ENCODE peak calls at places on chromosomes 2 and 18, in six cellular contexts. I is HCT116, J is spleen, X is GM12891, N is GM12892, V is breast epithelium. A is an unnamed sample.

GRCh38 chr2:165376571-165376975 is 92.9 kb upstream of the CSRNP3 start:
- DNase-seq in N (no peak), V (no peak), X (no peak), J (no peak), I (no peak), A (no peak)

GRCh38 chr2:10408649-10409579 is 39.2 kb downstream of the ODC1 start:
- DNase-seq in V (peak), J (peak), X (peak), I (peak), N (peak), A (peak)

GRCh38 chr2:149141046-149141445 is 102.5 kb downstream of the LYPD6B start:
- DNase-seq in X (no peak), V (no peak), I (no peak), N (no peak), J (no peak), A (no peak)

GRCh38 chr2:232523682-232524597 is 2.0 kb upstream of the CHRND start:
- DNase-seq in N (no peak), X (peak), V (no peak), J (no peak), I (no peak), A (no peak)

GRCh38 chr2:171522804-171523338 is 597 bp downstream of the CYBRD1 start:
- DNase-seq in J (peak), V (peak), X (peak), I (no peak), N (no peak), A (peak)

GRCh38 chr2:95348609-95349567 is 51.7 kb downstream of the KCNIP3 start:
- DNase-seq in V (no peak), N (no peak), I (no peak), J (no peak), X (no peak), A (no peak)

GRCh38 chr2:165015052-165015642 is 59.8 kb upstream of the SLC38A11 start:
- DNase-seq in V (no peak), J (peak), X (peak), N (peak), I (peak), A (peak)

GRCh38 chr2:28949617-28950305 is 31.3 kb upstream of the TOGARAM2 start:
- DNase-seq in I (no peak), N (no peak), V (no peak), X (no peak), J (no peak), A (no peak)

GRCh38 chr2:214497489-214497888 is 86.6 kb downstream of the VWC2L start:
- DNase-seq in I (no peak), X (no peak), V (no peak), J (no peak), N (no peak), A (no peak)

GRCh38 chr2:132651115-132652099 is 18.6 kb downstream of the LYPD1 start:
- DNase-seq in V (no peak), X (no peak), N (no peak), I (peak), J (no peak), A (no peak)

GRCh38 chr18:79644006-79644665 is 35.5 kb upstream of the CTDP1 start:
- DNase-seq in J (peak), N (peak), I (peak), X (peak), V (no peak), A (peak)

GRCh38 chr2:240196716-240197438 is 56.4 kb upstream of the OTOS start:
- DNase-seq in X (no peak), J (peak), I (no peak), V (no peak), N (no peak), A (no peak)

GRCh38 chr2:213703699-213704098 is 419.4 kb downstream of the SPAG16 start:
- DNase-seq in X (no peak), N (no peak), V (no peak), J (no peak), I (no peak), A (no peak)

GRCh38 chr18:13390711-13391110 is 172.2 kb downstream of the LDLRAD4 start:
- DNase-seq in N (no peak), J (no peak), X (no peak), V (no peak), I (no peak), A (no peak)

GRCh38 chr2:74037379-74037860 is 52.7 kb downstream of the TET3 start:
- DNase-seq in V (no peak), X (no peak), I (no peak), J (no peak), N (no peak), A (no peak)

GRCh38 chr2:117941693-117942092 is 72.2 kb downstream of the CCDC93 start:
- DNase-seq in V (no peak), J (no peak), I (no peak), X (no peak), N (no peak), A (no peak)

GRCh38 chr2:121285926-121286325 is 924 bp upstream of the TFCP2L1 start:
- DNase-seq in V (no peak), I (no peak), N (no peak), J (no peak), X (no peak), A (no peak)

GRCh38 chr2:165539985-165540384 is 70.5 kb downstream of the CSRNP3 start:
- DNase-seq in X (no peak), N (no peak), I (no peak), V (no peak), J (no peak), A (no peak)

GRCh38 chr2:72694715-72695496 is 130.9 kb downstream of the EXOC6B start:
- DNase-seq in X (no peak), N (no peak), J (no peak), V (no peak), I (no peak), A (no peak)

GRCh38 chr2:233079473-233079877 is 19.3 kb downstream of the INPP5D start:
- DNase-seq in J (peak), I (no peak), X (no peak), N (no peak), V (peak), A (no peak)

GRCh38 chr2:219508933-219509779 is 5.1 kb upstream of the ASIC4 start:
- DNase-seq in X (no peak), N (no peak), J (no peak), V (no peak), I (no peak), A (no peak)

GRCh38 chr18:64271264-64271663 is 122.4 kb upstream of the LINC00305 start:
- DNase-seq in I (no peak), N (no peak), J (no peak), V (no peak), X (no peak), A (no peak)

GRCh38 chr2:148014616-148015015 is 5.9 kb downstream of the ORC4 start:
- DNase-seq in N (no peak), X (no peak), J (no peak), V (no peak), I (no peak), A (no peak)

GRCh38 chr18:45748531-45748930 is 24.6 kb downstream of the SLC14A1 start:
- DNase-seq in X (no peak), J (no peak), V (no peak), I (no peak), N (no peak), A (no peak)

GRCh38 chr2:149100739-149101699 is 62.5 kb downstream of the LYPD6B start:
- DNase-seq in J (no peak), X (no peak), V (no peak), I (no peak), N (no peak), A (no peak)

GRCh38 chr2:23363831-23364230 is 21.1 kb upstream of the KLHL29 start:
- DNase-seq in N (no peak), I (no peak), J (no peak), V (no peak), X (no peak), A (no peak)

GRCh38 chr2:158994920-158995676 is 26.7 kb downstream of the TANC1 start:
- DNase-seq in I (no peak), J (no peak), X (no peak), V (no peak), N (no peak), A (no peak)

GRCh38 chr18:73615506-73615905 is 532.1 kb downstream of the FBXO15 start:
- DNase-seq in V (no peak), J (no peak), X (no peak), N (no peak), I (no peak), A (no peak)

GRCh38 chr2:68357608-68358337 is 7.3 kb upstream of the PLEK start:
- DNase-seq in N (peak), I (peak), V (no peak), X (peak), J (no peak), A (peak)

GRCh38 chr2:3645745-3646389 is 12.1 kb upstream of the ALLC start:
- DNase-seq in V (no peak), X (no peak), J (peak), N (no peak), I (no peak), A (no peak)

GRCh38 chr18:80157708-80158343 is 48.8 kb downstream of the ADNP2 start:
- DNase-seq in J (peak), I (peak), V (peak), X (no peak), N (no peak), A (peak)

GRCh38 chr2:127072970-127073369 is 34.0 kb downstream of the BIN1 start:
- DNase-seq in I (no peak), V (no peak), J (no peak), X (no peak), N (no peak), A (no peak)

GRCh38 chr2:167191588-167191987 is 303.3 kb downstream of the XIRP2 start:
- DNase-seq in N (no peak), X (no peak), J (no peak), I (no peak), V (no peak), A (no peak)

GRCh38 chr2:231515603-231516002 is 14.6 kb downstream of the NMUR1 start:
- DNase-seq in I (no peak), J (no peak), N (no peak), X (no peak), V (no peak), A (no peak)

GRCh38 chr18:9691235-9691634 is 16.9 kb upstream of the RAB31 start:
- DNase-seq in N (no peak), J (no peak), I (no peak), V (no peak), X (no peak), A (no peak)

GRCh38 chr2:230751062-230751461 is 38.4 kb downstream of the CAB39 start:
- DNase-seq in I (no peak), V (no peak), J (no peak), X (peak), N (no peak), A (no peak)

GRCh38 chr2:10863837-10864236 is 47.9 kb upstream of the KCNF1 start:
- DNase-seq in I (no peak), V (no peak), X (peak), N (no peak), J (no peak), A (no peak)

GRCh38 chr2:193695367-193695766 is 1500.6 kb upstream of the TMEFF2 start:
- DNase-seq in X (no peak), I (peak), N (no peak), V (no peak), J (no peak), A (no peak)

GRCh38 chr18:77119101-77119850 is 13.3 kb downstream of the MBP start:
- DNase-seq in I (no peak), V (no peak), X (no peak), N (no peak), J (no peak), A (no peak)
- TF ChIP-seq POLR2AphosphoS5 in I (no peak), V (no peak), X (no peak), N (no peak), J (no peak), A (no peak)

DNA sequence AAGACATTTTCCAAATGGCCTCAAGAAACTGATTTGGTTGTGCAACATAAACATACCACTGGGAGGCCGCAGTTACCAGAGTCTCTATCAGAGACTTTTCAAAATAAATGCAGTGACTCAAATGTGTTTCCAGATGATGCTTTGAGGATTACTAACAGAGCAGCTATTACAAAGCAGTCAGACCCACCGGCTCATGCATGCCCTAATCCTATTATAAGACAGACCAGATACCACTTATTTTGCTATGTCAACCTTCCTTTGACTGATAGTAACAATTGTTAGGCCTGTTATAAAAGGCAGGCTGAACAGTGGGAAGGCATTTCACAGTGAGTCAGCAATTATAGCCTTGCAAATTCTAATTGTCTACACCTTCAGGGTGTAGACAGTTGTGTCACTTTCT is 217.7 kb downstream of the LRRTM1 start:
- DNase-seq in J (no peak), I (no peak), X (no peak), N (no peak), V (no peak), A (no peak)
- TF ChIP-seq POLR2AphosphoS5 in J (no peak), I (no peak), X (no peak), N (no peak), V (no peak), A (no peak)

DNA sequence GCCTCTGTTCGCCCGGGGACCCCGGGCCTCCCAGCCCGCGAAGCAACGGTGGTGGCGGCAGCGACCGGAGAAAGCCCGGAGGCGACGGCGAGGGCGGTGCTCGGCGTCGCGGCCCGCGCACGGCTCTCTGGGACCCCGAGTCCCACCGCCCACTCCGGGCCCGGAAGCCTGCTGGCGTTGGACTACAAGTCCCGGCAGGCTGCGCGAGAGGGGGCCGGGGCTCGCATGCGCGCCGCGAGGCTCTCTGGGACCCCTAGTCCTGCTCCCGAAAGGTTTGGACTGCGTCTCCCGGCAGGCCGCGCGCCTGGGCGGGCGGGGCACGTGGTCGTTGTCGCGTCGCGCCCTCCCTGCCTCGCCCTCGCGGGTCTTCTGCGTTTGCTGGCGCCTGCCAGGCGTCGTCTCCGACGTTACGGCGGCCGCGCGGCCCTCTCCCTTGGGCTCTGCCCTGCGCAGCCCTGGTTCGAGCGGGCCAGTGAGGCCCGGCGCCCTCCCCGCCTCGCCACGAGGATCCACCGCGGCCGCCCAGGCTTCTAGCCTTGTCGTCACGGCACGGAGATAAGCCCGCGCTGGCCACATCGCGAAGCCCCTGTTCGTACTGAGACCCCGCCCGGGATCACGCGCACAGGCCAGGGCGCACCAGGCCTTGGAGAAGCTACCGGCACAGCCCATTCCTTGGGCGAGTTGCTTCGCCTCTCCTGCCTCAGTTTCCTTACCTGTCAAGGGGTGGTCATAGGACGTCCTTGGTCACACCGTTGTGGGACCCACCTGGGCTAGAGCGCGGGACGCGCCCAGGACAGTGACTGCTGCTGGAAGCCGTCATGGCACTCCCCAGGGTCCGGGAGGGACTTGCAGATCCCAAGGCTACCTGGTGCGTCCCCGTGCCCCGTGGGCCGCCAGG is at the start of gene STK25:
- DNase-seq in X (peak), J (peak), N (peak), V (peak), I (peak), A (peak)
- TF ChIP-seq POLR2AphosphoS5 in X (no peak), J (peak), N (peak), V (peak), I (peak), A (peak)

GRCh38 chr2:122851972-122852531 is 1096.6 kb downstream of the TSN start:
- DNase-seq in N (no peak), X (no peak), I (no peak), V (no peak), J (no peak), A (no peak)
- TF ChIP-seq POLR2AphosphoS5 in N (no peak), X (no peak), I (no peak), V (no peak), J (no peak), A (no peak)

GRCh38 chr2:52072949-52073348 is 1041.0 kb upstream of the NRXN1 start:
- DNase-seq in I (no peak), V (no peak), J (no peak), X (no peak), N (no peak), A (no peak)
- TF ChIP-seq POLR2AphosphoS5 in I (no peak), V (no peak), J (no peak), X (no peak), N (no peak), A (no peak)

DNA sequence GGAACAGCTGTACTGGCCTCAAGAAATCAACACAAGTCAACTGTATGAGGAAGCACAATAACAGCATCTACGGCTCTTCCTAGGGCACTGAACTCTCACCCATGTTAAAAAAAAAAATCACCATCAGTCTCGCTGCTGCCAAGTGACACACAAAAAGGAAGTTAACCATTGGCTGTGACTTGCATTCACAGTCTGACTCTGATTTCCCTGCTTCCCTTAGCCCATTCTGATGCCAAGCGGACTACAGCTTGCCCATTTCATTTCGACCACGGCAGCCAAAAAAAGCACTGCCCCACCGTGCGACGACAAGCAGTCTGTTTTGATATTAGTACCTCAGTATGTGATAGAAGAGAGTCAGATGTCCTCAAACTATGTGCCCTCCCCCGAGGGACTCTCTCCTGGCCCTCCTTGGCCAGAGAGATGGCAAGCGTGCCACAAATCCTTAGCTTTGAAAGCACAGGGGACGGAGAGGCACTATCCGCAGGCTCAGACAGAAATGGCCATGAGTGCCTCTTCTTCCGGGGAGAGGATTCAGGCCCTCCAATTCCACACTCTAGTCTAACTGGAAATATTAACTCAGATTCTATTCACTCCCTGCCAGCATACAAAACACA is 250.0 kb downstream of the TCF4 start:
- DNase-seq in I (no peak), N (no peak), X (no peak), V (no peak), J (no peak), A (no peak)
- TF ChIP-seq POLR2AphosphoS5 in I (no peak), N (no peak), X (no peak), V (no peak), J (peak), A (no peak)

DNA sequence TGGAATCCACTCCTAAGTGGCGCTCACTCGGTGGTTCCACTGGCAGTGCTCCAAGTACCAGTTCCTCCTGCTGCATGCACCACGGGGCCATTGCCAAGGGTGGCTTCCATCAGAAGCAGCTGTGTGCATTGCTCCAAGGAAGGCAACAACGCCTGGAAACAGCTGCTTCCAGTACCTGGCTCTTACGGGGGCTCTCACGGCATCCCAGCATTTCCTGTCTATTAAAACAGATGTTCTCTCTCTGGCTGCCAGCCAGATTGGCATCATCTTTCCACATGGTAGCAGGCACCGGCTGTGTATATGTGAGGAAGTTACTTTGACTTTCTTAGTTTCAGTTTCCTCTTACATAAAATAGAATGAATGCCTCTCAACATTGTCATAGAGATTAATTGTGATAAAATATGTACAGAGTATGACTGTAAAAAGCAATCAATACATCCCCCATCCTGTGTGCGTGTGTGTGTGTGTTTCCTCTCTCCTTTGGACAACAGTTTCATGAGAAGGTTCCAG is 84.9 kb downstream of the CMPK2 start:
- DNase-seq in N (no peak), V (no peak), I (no peak), X (no peak), J (peak), A (no peak)
- TF ChIP-seq POLR2AphosphoS5 in N (no peak), V (no peak), I (no peak), X (no peak), J (peak), A (no peak)

DNA sequence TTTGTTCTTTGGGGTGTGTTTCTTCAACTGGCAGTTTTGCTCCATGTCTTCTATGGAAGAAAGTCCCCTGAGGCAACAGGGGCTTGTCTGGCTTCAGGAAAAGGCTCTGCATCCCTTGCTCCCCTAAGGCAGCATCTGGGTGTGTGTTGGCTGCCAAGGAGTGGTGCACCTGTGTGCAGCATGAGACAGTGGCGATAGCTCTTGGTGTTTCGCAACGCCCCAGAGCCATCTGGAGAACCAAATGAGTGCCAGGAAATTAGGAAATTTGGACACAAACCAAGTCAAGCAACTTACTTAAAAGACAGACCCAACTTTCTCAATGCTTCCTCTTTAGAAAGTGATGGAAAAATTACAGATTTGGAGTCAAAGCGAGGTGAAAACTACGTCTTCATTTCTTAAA is 1044.4 kb upstream of the CNTNAP5 start:
- DNase-seq in I (no peak), V (no peak), J (peak), X (no peak), N (no peak), A (no peak)
- TF ChIP-seq POLR2AphosphoS5 in I (no peak), V (no peak), J (no peak), X (no peak), N (no peak), A (no peak)

GRCh38 chr18:57674891-57675290 is 53.3 kb upstream of the NARS1 start:
- DNase-seq in I (no peak), V (no peak), J (no peak), N (no peak), X (no peak), A (no peak)
- TF ChIP-seq POLR2AphosphoS5 in I (no peak), V (no peak), J (no peak), N (no peak), X (no peak), A (no peak)

GRCh38 chr2:241355983-241356870 is at the start of gene FARP2:
- DNase-seq in N (peak), I (peak), J (peak), V (peak), X (peak), A (peak)
- TF ChIP-seq POLR2AphosphoS5 in N (peak), I (peak), J (peak), V (peak), X (peak), A (peak)